ENCODE peak calls at places on chromosomes 6 and 20, in nine cellular contexts. D, I, E, T, V, K, U, O and W are unnamed samples.
A peak's percentile ranks its signal among the peaks of the same experiment; 100 is the strongest.

GRCh38 chr6:6942826-6943225 is 164.9 kb upstream of the RREB1 start:
- DNase-seq in I (no peak), O (no peak), E (peak; percentile 27), T (no peak), V (no peak), D (no peak), K (peak; percentile 24), U (peak; percentile 100), W (peak; percentile 19)

GRCh38 chr6:42729731-42730130 is 7.3 kb upstream of the PRPH2 start:
- DNase-seq in E (no peak), U (no peak), V (no peak), K (no peak), I (no peak), T (no peak), D (no peak), O (no peak), W (no peak)

GRCh38 chr6:166588691-166589333 is 2.3 kb upstream of the RAMACL start:
- DNase-seq in T (no peak), K (peak; percentile 25), D (no peak), O (no peak), V (no peak), U (peak; percentile 88), I (no peak), E (no peak), W (no peak)

GRCh38 chr6:25583099-25583498 is 68.9 kb upstream of the SCGN start:
- DNase-seq in O (no peak), U (no peak), K (no peak), I (no peak), D (no peak), T (no peak), E (no peak), V (no peak), W (no peak)

GRCh38 chr20:40617594-40617993 is 71.4 kb downstream of the MAFB start:
- DNase-seq in E (no peak), K (no peak), D (no peak), O (no peak), T (no peak), V (no peak), I (no peak), U (no peak), W (no peak)

GRCh38 chr6:129280719-129281118 is 397.8 kb downstream of the LAMA2 start:
- DNase-seq in E (no peak), K (no peak), D (no peak), O (no peak), U (no peak), T (no peak), I (no peak), V (no peak), W (no peak)

GRCh38 chr6:108419934-108420609 is 125.2 kb downstream of the AFG1L start:
- DNase-seq in U (no peak), K (no peak), T (no peak), I (no peak), O (no peak), E (no peak), D (no peak), V (no peak), W (no peak)

GRCh38 chr20:40279390-40279789 is 409.6 kb downstream of the MAFB start:
- DNase-seq in D (no peak), I (peak; percentile 50), T (no peak), O (no peak), V (no peak), K (peak; percentile 13), U (peak; percentile 62), E (no peak), W (no peak)

GRCh38 chr20:38806855-38807655 is 1.6 kb downstream of the PPP1R16B start:
- DNase-seq in D (no peak), V (no peak), U (peak; percentile 40), T (no peak), I (no peak), K (peak; percentile 36), O (no peak), E (peak; percentile 32), W (no peak)

GRCh38 chr6:153312633-153313032 is 181.6 kb upstream of the RGS17 start:
- DNase-seq in I (no peak), U (peak; percentile 62), E (no peak), O (peak; percentile 47), V (peak; percentile 67), K (peak; percentile 12), T (peak; percentile 30), D (no peak), W (peak; percentile 64)

GRCh38 chr6:168908166-168908565 is 345.5 kb downstream of the THBS2 start:
- DNase-seq in I (no peak), E (no peak), U (no peak), V (no peak), K (no peak), D (no peak), T (no peak), O (no peak), W (no peak)

GRCh38 chr6:159184559-159184958 is 15.4 kb downstream of the FNDC1 start:
- DNase-seq in D (no peak), O (no peak), E (no peak), T (no peak), K (no peak), I (no peak), U (no peak), V (no peak), W (no peak)

DNA sequence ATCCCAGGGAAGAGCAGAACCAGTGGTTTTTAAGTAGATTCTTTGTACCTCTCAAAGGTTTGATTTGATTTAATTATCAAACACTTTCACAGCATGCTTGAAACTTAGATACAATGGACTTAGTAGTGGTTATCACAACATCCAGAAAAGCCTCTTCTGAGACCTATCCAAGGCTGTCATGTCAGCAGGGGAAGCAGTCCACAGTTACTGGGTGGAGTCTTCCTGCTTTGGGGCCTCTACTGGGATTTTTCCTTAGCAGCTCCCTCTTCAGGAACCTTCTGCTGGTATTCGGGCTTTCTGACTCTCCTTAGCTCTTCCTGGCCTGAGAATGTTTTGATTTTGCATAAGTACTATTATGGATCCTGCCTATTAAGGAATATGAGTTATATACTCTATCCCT is 36.0 kb downstream of the ARFGEF2 start:
- DNase-seq in K (no peak), I (no peak), V (no peak), U (no peak), O (no peak), E (no peak), D (no peak), T (no peak), W (peak; percentile 46)
- TF ChIP-seq POLR2A in K (no peak), I (no peak), V (no peak), U (no peak), O (no peak), E (no peak), D (no peak), T (no peak), W (no peak)

GRCh38 chr20:58005581-58006345 is 222.7 kb downstream of the ANKRD60 start:
- DNase-seq in D (no peak), E (no peak), O (no peak), V (no peak), I (no peak), T (no peak), K (no peak), U (no peak), W (no peak)

GRCh38 chr20:58008413-58008812 is 220.0 kb downstream of the ANKRD60 start:
- DNase-seq in O (no peak), K (no peak), E (no peak), T (no peak), D (peak; percentile 66), I (peak; percentile 4), V (no peak), U (no peak), W (no peak)

GRCh38 chr20:58007947-58008346 is 220.5 kb downstream of the ANKRD60 start:
- DNase-seq in O (no peak), U (no peak), E (no peak), V (no peak), T (no peak), K (no peak), I (peak; percentile 0), D (no peak), W (no peak)

GRCh38 chr20:58004900-58005299 is 223.6 kb downstream of the ANKRD60 start:
- DNase-seq in V (no peak), K (no peak), D (no peak), T (no peak), E (no peak), O (no peak), I (no peak), U (no peak), W (no peak)

DNA sequence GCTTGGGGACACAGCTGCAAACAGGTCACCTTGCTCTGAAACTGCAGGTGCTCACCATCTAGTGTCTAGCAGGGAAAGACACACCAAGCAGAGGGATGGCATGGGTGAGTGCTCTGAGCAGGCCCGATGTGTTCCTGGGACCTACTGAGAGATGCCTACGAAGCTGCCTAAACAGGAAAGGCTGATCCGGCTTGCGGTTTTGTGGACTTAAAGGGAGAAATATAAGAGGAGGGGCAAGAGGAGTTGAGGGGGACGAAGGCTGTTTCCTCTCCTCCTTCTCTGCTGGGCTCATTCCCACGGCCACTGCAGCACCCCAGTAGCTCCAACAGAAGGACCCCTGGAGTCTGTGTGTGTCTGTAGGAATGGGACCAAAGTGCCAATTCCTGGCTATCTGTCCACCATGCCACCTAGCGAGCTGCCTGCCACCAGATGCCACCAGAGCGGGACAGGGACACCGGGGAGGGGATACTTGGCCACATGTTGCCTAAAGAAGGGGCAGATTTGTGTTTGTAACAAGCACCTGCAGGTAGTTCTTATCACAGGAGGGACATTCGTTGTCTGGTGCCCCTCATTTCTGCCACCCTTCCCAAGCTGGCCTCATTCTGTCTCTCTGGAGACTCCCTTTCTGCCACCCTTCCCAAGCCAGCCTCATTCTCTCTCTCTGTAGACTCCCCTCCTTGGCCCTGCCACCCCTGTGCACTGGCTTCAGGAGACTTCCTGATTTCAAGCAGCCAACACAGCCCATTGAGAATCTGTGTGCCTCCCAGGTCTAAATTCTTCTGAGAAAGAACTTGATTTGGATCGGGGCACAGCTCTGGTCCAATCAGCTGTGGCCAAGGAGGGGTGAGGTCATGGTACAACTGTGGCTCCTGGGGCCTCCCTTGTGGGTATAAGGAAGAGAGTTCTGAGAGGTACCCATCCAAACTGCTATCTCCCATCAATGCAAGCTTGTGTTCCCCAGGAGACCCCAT is 221.8 kb downstream of the ANKRD60 start:
- DNase-seq in U (no peak), K (no peak), T (no peak), O (no peak), D (no peak), E (no peak), I (peak; percentile 10), V (no peak), W (no peak)
- TF ChIP-seq POLR2A in U (no peak), K (no peak), T (no peak), O (no peak), D (no peak), E (no peak), I (no peak), V (no peak), W (no peak)

DNA sequence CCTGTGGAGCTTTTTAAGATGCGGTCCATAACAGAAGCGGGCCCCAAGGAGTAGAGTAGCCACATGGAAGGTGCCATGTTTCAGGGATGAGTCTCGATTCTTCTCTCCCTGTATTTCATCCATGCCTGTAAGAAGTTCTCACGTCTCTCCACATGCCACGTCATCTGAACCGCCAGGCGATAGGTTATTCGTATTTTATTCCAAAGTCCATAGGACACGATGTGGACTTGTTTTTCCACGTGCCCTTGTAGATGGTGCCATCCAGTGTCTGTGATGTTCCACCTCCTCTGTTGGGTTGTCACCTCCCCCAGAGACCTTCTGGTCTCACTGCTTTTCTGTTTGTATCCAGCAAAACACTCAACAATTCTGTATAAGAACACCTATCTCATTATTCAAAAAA is 17.6 kb downstream of the HEBP2 start:
- DNase-seq in K (no peak), T (no peak), O (no peak), U (no peak), I (no peak), D (no peak), E (no peak), V (no peak), W (no peak)
- TF ChIP-seq POLR2A in K (no peak), T (no peak), O (no peak), U (no peak), I (no peak), D (no peak), E (no peak), V (no peak), W (no peak)

GRCh38 chr6:83609248-83609647 is 96.9 kb downstream of the PRSS35 start:
- DNase-seq in K (no peak), U (no peak), I (no peak), O (no peak), D (no peak), T (no peak), E (no peak), V (no peak), W (no peak)
- TF ChIP-seq POLR2A in K (no peak), U (no peak), I (no peak), O (no peak), D (no peak), T (no peak), E (no peak), V (no peak), W (no peak)